ENCODE peak calls at places on chromosomes 7 and 10, in six cellular contexts. U is brain microvascular endothelial cell, Q is cardiac muscle cell, V is psoas muscle, C is uterus, E is right atrium auricular region. D is an unnamed sample. For H3K27me3, the result is how much of the 10 kb centered on the place peaks cover.

GRCh38 chr10:76251773-76252617 is 820.6 kb downstream of the LRMDA start:
- DNase-seq in C (peak), E (no peak), U (no peak), Q (peak), V (no peak), D (no peak)

GRCh38 chr10:75401569-75402485 is at the start of gene ZNF503:
- DNase-seq in C (peak), Q (peak), U (peak), V (peak), E (peak), D (peak)

GRCh38 chr10:16777473-16778370 is 39.5 kb downstream of the RSU1 start:
- DNase-seq in C (peak), E (no peak), Q (peak), U (peak), V (no peak), D (no peak)

GRCh38 chr7:18788026-18788425 is 292.5 kb downstream of the HDAC9 start:
- DNase-seq in C (no peak), U (no peak), Q (no peak), E (no peak), V (no peak), D (peak)

GRCh38 chr7:1364068-1364905 is 95.0 kb downstream of the MICALL2 start:
- DNase-seq in U (no peak), Q (no peak), V (no peak), C (no peak), E (no peak), D (no peak)

GRCh38 chr10:84138478-84139125 is 707 bp upstream of the GHITM start:
- DNase-seq in Q (no peak), U (no peak), V (peak), E (no peak), C (peak), D (peak)

GRCh38 chr7:107937514-107937913 is 46.5 kb downstream of the DLD start:
- DNase-seq in Q (no peak), E (no peak), V (no peak), U (no peak), C (no peak), D (peak)

GRCh38 chr7:84195295-84196006 is 862 bp upstream of the SEMA3A start:
- DNase-seq in U (no peak), V (no peak), E (no peak), C (no peak), Q (no peak), D (peak)

GRCh38 chr7:157299613-157300405 is 37.0 kb upstream of the DNAJB6 start:
- DNase-seq in C (no peak), Q (peak), U (no peak), E (no peak), V (peak), D (no peak)

GRCh38 chr7:122412441-122412840 is 107.9 kb upstream of the FEZF1 start:
- DNase-seq in V (no peak), Q (peak), C (no peak), U (peak), E (no peak), D (no peak)

GRCh38 chr10:86025509-86025908 is 341.1 kb downstream of the GRID1 start:
- DNase-seq in V (no peak), C (no peak), U (no peak), E (no peak), Q (no peak), D (no peak)

GRCh38 chr7:5381211-5381772 is 42.3 kb downstream of the TNRC18 start:
- DNase-seq in C (no peak), E (no peak), V (no peak), U (no peak), Q (no peak), D (no peak)
- H3K27ac ChIP-seq in C (peak), E (no peak), V (no peak), U (no peak), Q (no peak), D (no peak)

GRCh38 chr7:151168022-151168786 is 710 bp upstream of the GBX1 start:
- DNase-seq in E (no peak), V (peak), U (no peak), Q (no peak), C (no peak), D (peak)

GRCh38 chr7:151172273-151173141 is 5.0 kb upstream of the GBX1 start:
- DNase-seq in Q (peak), C (peak), U (peak), V (peak), E (peak), D (peak)

GRCh38 chr7:151166629-151167196 is 781 bp downstream of the GBX1 start:
- DNase-seq in V (peak), U (no peak), C (no peak), Q (no peak), E (no peak), D (no peak)

GRCh38 chr7:151167197-151167911 is at the start of gene GBX1:
- DNase-seq in Q (no peak), C (no peak), E (no peak), V (peak), U (no peak), D (peak)

DNA sequence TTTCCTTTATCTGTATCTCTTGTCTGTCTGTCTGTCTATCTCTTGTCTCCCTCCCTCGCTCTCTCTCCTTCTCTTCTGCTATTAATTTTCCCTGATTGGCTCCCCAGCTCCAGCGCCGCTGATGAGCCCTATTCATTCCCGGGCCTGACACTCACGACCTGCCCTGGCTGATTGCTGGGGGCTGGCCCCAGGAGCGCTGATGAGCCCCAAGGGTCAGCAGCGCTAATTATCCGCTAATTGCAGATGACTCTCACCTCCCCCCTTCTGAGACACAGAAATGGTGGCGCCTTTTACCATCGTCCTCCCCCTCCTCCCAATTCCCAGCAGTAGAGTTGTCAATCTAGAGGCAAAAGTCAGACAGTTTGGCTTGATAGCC is 1.3 kb upstream of the GBX1 start:
- DNase-seq in U (no peak), C (no peak), V (peak), E (no peak), Q (no peak), D (no peak)
- H3K27me3 ChIP-seq in U (half or more), C (under half), V (under half), E (under half), Q (half or more), D (under half)

GRCh38 chr7:7183061-7183832 is 903 bp downstream of the C1GALT1 start:
- DNase-seq in E (no peak), C (no peak), Q (peak), V (peak), U (peak), D (no peak)

GRCh38 chr7:7182156-7183060 is at the start of gene C1GALT1:
- DNase-seq in Q (peak), U (peak), V (peak), E (peak), C (peak), D (peak)

GRCh38 chr7:7181519-7182155 is 707 bp upstream of the C1GALT1 start:
- DNase-seq in E (no peak), V (peak), U (no peak), C (peak), Q (peak), D (peak)

GRCh38 chr7:7185382-7185989 is 3.1 kb downstream of the C1GALT1 start:
- DNase-seq in U (no peak), E (no peak), C (no peak), Q (no peak), V (no peak), D (no peak)

DNA sequence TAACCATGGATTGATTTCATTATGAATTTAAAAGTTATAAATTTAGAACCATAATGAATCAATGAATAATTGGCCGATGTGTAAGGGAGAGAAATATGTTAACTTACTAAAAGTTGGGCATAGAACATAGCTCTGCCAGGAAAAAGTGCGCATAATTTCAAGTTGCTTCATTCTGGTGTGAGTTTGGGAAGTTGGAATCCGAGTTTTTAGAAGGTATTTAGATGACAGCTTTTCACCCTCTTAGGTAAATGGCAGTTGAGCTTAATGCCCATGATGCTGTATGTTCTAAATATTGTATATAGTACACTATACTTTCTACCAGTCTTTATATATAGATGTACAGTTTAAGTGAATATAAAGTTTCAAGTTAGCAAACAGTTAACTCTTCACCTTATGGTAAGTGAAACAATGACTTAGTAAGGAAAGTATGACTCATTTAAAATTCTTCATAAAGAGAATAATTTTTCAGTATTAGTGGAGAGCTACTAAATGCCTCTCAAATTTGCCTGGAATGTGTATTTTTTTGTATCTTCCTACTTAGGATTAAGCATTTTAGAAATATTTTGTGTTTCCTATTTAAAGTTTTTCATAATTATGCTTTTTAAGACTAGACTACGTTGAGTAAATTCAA is 1.6 kb downstream of the C1GALT1 start:
- DNase-seq in U (no peak), Q (no peak), C (no peak), E (no peak), V (no peak), D (peak)
- H3K27ac ChIP-seq in U (peak), Q (no peak), C (peak), E (peak), V (no peak), D (no peak)

DNA sequence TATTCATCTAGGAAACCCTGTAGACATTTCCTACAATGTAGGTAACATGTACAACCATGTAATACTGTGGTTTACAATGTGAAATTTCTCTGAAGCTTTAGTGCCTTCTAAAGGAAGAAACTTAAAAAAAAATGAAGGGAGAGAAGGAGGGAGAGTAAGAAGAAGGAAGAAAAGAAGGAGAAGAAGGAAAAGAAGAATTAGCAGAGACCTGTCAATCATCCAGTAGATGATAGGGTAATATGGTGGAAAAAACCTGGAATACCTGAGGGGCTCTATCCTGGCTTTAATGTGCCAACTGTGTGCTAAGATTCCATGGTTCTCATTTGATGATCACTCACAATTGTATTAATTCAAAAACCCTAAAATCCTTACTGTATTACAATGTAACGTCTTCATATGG is 2.6 kb upstream of the LRRN3 start:
- DNase-seq in Q (no peak), C (no peak), U (no peak), V (no peak), E (no peak), D (no peak)
- H3K27me3 ChIP-seq in Q (under half), C (under half), U (under half), V (under half), E (under half), D (under half)

GRCh38 chr7:36366649-36367560 is 22.8 kb upstream of the ANLN start:
- DNase-seq in C (peak), E (peak), U (peak), Q (peak), V (peak), D (peak)
- H3K27ac ChIP-seq in C (peak), E (peak), U (peak), Q (no peak), V (peak), D (no peak)